ENCODE peak calls at places on chromosomes 11 and 22, in seven cellular contexts. H, Z, J, K, A, D and F are unnamed samples.

GRCh38 chr11:130278745-130279144 is 36.0 kb downstream of the ZBTB44 start:
- DNase-seq in K (no peak), Z (no peak), H (no peak), D (no peak), A (peak; percentile 24), J (no peak), F (no peak)

GRCh38 chr11:107689317-107690202 is 22.3 kb downstream of the SLN start:
- DNase-seq in J (peak; percentile 29), K (peak; percentile 55), H (peak; percentile 61), Z (peak; percentile 55), D (no peak), A (peak; percentile 61), F (peak; percentile 71)

GRCh38 chr11:72808415-72808814 is 5.8 kb upstream of the ATG16L2 start:
- DNase-seq in K (no peak), A (no peak), H (no peak), D (no peak), J (no peak), Z (no peak), F (no peak)

GRCh38 chr22:23124611-23125511 is 16.9 kb downstream of the RSPH14 start:
- DNase-seq in D (no peak), K (no peak), H (no peak), J (no peak), A (no peak), Z (no peak), F (no peak)

GRCh38 chr11:118895093-118896039 is 11.7 kb downstream of the CXCR5 start:
- DNase-seq in D (no peak), Z (no peak), H (peak; percentile 90), J (peak; percentile 59), K (peak; percentile 75), A (no peak), F (no peak)

GRCh38 chr11:88352139-88352538 is 14.6 kb upstream of the CTSC start:
- DNase-seq in A (no peak), H (no peak), K (no peak), J (no peak), Z (no peak), D (no peak), F (no peak)

GRCh38 chr11:68643576-68643975 is 40.8 kb upstream of the GAL start:
- DNase-seq in D (no peak), K (no peak), H (no peak), A (no peak), J (no peak), Z (no peak), F (no peak)

GRCh38 chr11:12842933-12843636 is 166.0 kb upstream of the RASSF10 start:
- DNase-seq in H (peak; percentile 86), A (no peak), K (no peak), D (no peak), Z (peak; percentile 64), J (no peak), F (no peak)

GRCh38 chr11:18204220-18204619 is 31.6 kb downstream of the MRGPRX4 start:
- DNase-seq in K (no peak), J (no peak), H (no peak), A (no peak), Z (no peak), D (no peak), F (no peak)